ENCODE peak calls at places on chromosome X, in nine cellular contexts. O is hippocampal formation; C is effector CD4-positive, alpha-beta T cell; G is NCI-H524 treated with DMSO at 0.1 percent for 48 hours; E is activated T-cell treated with anti-CD3 and anti-CD28 coated beads for 4 hours; W is KBM-7; T is foreskin melanocyte; S is natural killer cell treated with Interleukin-12 subunit alpha and Interleukin-12 subunit beta and Interleukin-15 and Interleukin-18, amount 100 ng/mL, for 72 hours; K is neural progenitor cell. M is an unnamed sample.

GRCh38 chrX:102063445-102064074 is 61.9 kb upstream of the TCEAL2 start:
- DNase-seq in K (peak), C (no peak), W (peak), S (no peak), G (no peak), E (no peak), O (no peak), T (no peak), M (no peak)

GRCh38 chrX:23993012-23993633 is 33.9 kb downstream of the KLHL15 start:
- DNase-seq in E (no peak), K (no peak), G (no peak), O (no peak), S (no peak), C (no peak), T (no peak), W (no peak), M (peak)

GRCh38 chrX:65932173-65933084 is 107.5 kb downstream of the VSIG4 start:
- DNase-seq in S (no peak), C (no peak), G (no peak), K (peak), O (no peak), T (no peak), W (no peak), E (no peak), M (no peak)

GRCh38 chrX:46327229-46328081 is 217.8 kb downstream of the ZNF674 start:
- DNase-seq in W (no peak), K (peak), G (no peak), T (peak), O (no peak), S (no peak), E (no peak), C (no peak), M (peak)

GRCh38 chrX:136525738-136526606 is 6.0 kb upstream of the VGLL1 start:
- DNase-seq in K (no peak), W (no peak), C (no peak), O (peak), G (no peak), E (no peak), S (no peak), T (peak), M (peak)

GRCh38 chrX:55450259-55450658 is 1.7 kb upstream of the MAGEH1 start:
- DNase-seq in W (no peak), S (no peak), K (peak), E (no peak), T (no peak), O (no peak), G (no peak), C (no peak), M (peak)

GRCh38 chrX:136028383-136028984 is 43.2 kb downstream of the SLC9A6 start:
- DNase-seq in T (peak), O (peak), W (peak), S (no peak), G (peak), C (no peak), K (peak), E (no peak), M (peak)

GRCh38 chrX:23118890-23119527 is 119.2 kb downstream of the DDX53 start:
- DNase-seq in T (no peak), W (no peak), E (no peak), G (no peak), C (no peak), O (no peak), K (no peak), S (no peak), M (no peak)

GRCh38 chrX:118807151-118808017 is 16.2 kb upstream of the ZCCHC12 start:
- DNase-seq in G (peak), O (peak), T (peak), S (no peak), C (peak), E (no peak), K (peak), W (peak), M (peak)

GRCh38 chrX:16754019-16754418 is 32.2 kb upstream of the TXLNG start:
- DNase-seq in C (no peak), G (no peak), E (no peak), S (no peak), W (no peak), O (no peak), T (no peak), K (peak), M (no peak)

GRCh38 chrX:127317159-127317558 is 497.6 kb downstream of the PRR32 start:
- DNase-seq in O (no peak), T (no peak), G (no peak), S (no peak), K (no peak), E (no peak), C (no peak), W (no peak), M (no peak)

GRCh38 chrX:110143454-110144210 is 140.7 kb downstream of the TMEM164 start:
- DNase-seq in S (no peak), E (no peak), T (no peak), O (no peak), W (no peak), C (no peak), G (no peak), K (no peak), M (no peak)

GRCh38 chrX:125202486-125203378 is 116.9 kb upstream of the TEX13C start:
- DNase-seq in G (no peak), S (no peak), O (no peak), W (no peak), C (no peak), K (peak), E (no peak), T (no peak), M (no peak)

GRCh38 chrX:7925867-7926472 is 1.2 kb downstream of the PNPLA4 start:
- DNase-seq in W (peak), E (peak), C (peak), G (peak), K (peak), T (peak), S (peak), O (peak), M (peak)

GRCh38 chrX:29237972-29238371 is 650.7 kb downstream of the IL1RAPL1 start:
- DNase-seq in E (no peak), S (no peak), O (no peak), T (no peak), W (no peak), K (no peak), C (no peak), G (no peak), M (no peak)

M was measured in dermis blood vessel endothelial cell.